ENCODE peak calls at places on chromosome 16, in eight cellular contexts. J, L, X, U, W, M, N and D are unnamed samples.

GRCh38 chr16:53068423-53068833 is 13.6 kb downstream of the CHD9 start:
- DNase-seq in L (no peak), N (no peak), J (no peak), U (no peak), M (no peak), W (no peak), X (no peak), D (no peak)

GRCh38 chr16:12178251-12178990 is 201.9 kb downstream of the SNX29 start:
- DNase-seq in N (no peak), X (no peak), L (no peak), U (no peak), M (no peak), J (no peak), W (no peak), D (no peak)

GRCh38 chr16:27436921-27437650 is 35.1 kb downstream of the IL21R start:
- DNase-seq in J (no peak), M (no peak), W (no peak), L (no peak), N (no peak), X (no peak), U (no peak), D (no peak)

GRCh38 chr16:64121473-64121872 is 1000.4 kb downstream of the CDH11 start:
- DNase-seq in L (no peak), W (peak), M (no peak), N (no peak), X (no peak), J (no peak), U (no peak), D (no peak)

GRCh38 chr16:70658921-70659320 is 12.6 kb downstream of the IL34 start:
- DNase-seq in M (no peak), U (no peak), J (no peak), W (no peak), X (no peak), L (no peak), N (no peak), D (no peak)

GRCh38 chr16:24535827-24536226 is 3.5 kb upstream of the RBBP6 start:
- DNase-seq in W (no peak), N (no peak), L (no peak), X (no peak), J (no peak), M (no peak), U (no peak), D (no peak)

GRCh38 chr16:27181020-27181419 is 22.3 kb upstream of the KDM8 start:
- DNase-seq in U (no peak), J (no peak), L (no peak), M (no peak), X (no peak), W (no peak), N (no peak), D (no peak)

GRCh38 chr16:83969771-83970429 is 1.9 kb downstream of the NECAB2 start:
- DNase-seq in U (no peak), X (no peak), J (no peak), N (no peak), L (no peak), M (no peak), W (no peak), D (no peak)

GRCh38 chr16:15605869-15606520 is 37.0 kb downstream of the MARF1 start:
- DNase-seq in X (no peak), L (no peak), J (no peak), M (no peak), U (no peak), N (no peak), W (no peak), D (no peak)

GRCh38 chr16:4053663-4054479 is 62.4 kb downstream of the ADCY9 start:
- DNase-seq in X (no peak), N (no peak), U (no peak), J (no peak), L (no peak), W (peak), M (peak), D (peak)

GRCh38 chr16:69108905-69109252 is 3.4 kb downstream of the HAS3 start:
- DNase-seq in X (no peak), N (no peak), U (no peak), M (no peak), L (no peak), W (no peak), J (no peak), D (no peak)

GRCh38 chr16:56866955-56867830 is 2.2 kb downstream of the SLC12A3 start:
- DNase-seq in U (peak), L (no peak), X (peak), N (peak), J (no peak), M (peak), W (peak), D (peak)

GRCh38 chr16:87895641-87896141 is 26.4 kb upstream of the SLC7A5 start:
- DNase-seq in W (peak), N (peak), X (no peak), J (no peak), L (peak), M (peak), U (peak), D (peak)

GRCh38 chr16:54546481-54546880 is 259.9 kb upstream of the IRX3 start:
- DNase-seq in W (no peak), U (no peak), J (no peak), M (no peak), L (no peak), X (no peak), N (no peak), D (peak)

GRCh38 chr16:3051489-3051888 is 5.1 kb downstream of the MMP25 start:
- DNase-seq in X (no peak), N (no peak), U (no peak), M (no peak), W (no peak), L (no peak), J (no peak), D (no peak)

GRCh38 chr16:86495756-86496261 is 14.5 kb upstream of the FOXF1 start:
- DNase-seq in N (no peak), J (no peak), M (no peak), W (no peak), U (no peak), L (no peak), X (no peak), D (no peak)

GRCh38 chr16:48378836-48379235 is 6.4 kb downstream of the SIAH1 start:
- DNase-seq in W (no peak), L (no peak), X (no peak), N (no peak), J (no peak), U (no peak), M (peak), D (no peak)

GRCh38 chr16:180101-180920 is at the start of gene HBQ1:
- DNase-seq in W (peak), M (peak), L (no peak), N (no peak), U (no peak), X (peak), J (no peak), D (no peak)

GRCh38 chr16:5442986-5443385 is 345.4 kb upstream of the EEF2KMT start:
- DNase-seq in J (no peak), U (no peak), N (no peak), X (no peak), L (no peak), M (no peak), W (no peak), D (no peak)

GRCh38 chr16:64133396-64133795 is 988.5 kb downstream of the CDH11 start:
- DNase-seq in W (no peak), X (no peak), L (no peak), U (no peak), N (no peak), M (no peak), J (no peak), D (no peak)

GRCh38 chr16:4388275-4389021 is 16.8 kb downstream of the VASN start:
- DNase-seq in W (peak), X (peak), N (no peak), L (no peak), J (no peak), M (no peak), U (no peak), D (no peak)